ENCODE peak calls at places on chromosomes 7 and 10, in seven cellular contexts. G, R, A, K, B, W and N are unnamed samples.

GRCh38 chr7:18087687-18088078 is 60.0 kb upstream of the PRPS1L1 start:
- DNase-seq in B (no peak), R (no peak), K (no peak), W (no peak), A (peak; percentile 86), G (no peak), N (no peak)

GRCh38 chr10:103636996-103637395 is 143.5 kb downstream of the NEURL1 start:
- DNase-seq in G (no peak), R (no peak), W (no peak), K (no peak), A (no peak), B (no peak), N (no peak)

GRCh38 chr10:36163827-36164226 is 521.7 kb upstream of the FZD8 start:
- DNase-seq in W (no peak), R (no peak), A (no peak), K (peak; percentile 52), B (no peak), G (no peak), N (no peak)

GRCh38 chr7:41385996-41386395 is 316.9 kb downstream of the INHBA start:
- DNase-seq in K (no peak), A (no peak), R (peak; percentile 18), W (no peak), B (no peak), G (no peak), N (no peak)

GRCh38 chr7:1741246-1741645 is 71.2 kb downstream of the ELFN1 start:
- DNase-seq in R (no peak), K (no peak), B (no peak), G (no peak), W (no peak), A (no peak), N (no peak)

GRCh38 chr10:118259288-118259906 is 82.7 kb downstream of the FAM204A start:
- DNase-seq in W (peak; percentile 28), G (no peak), K (no peak), B (peak; percentile 49), A (no peak), R (peak; percentile 38), N (peak; percentile 47)

GRCh38 chr7:47497367-47498096 is 84.4 kb downstream of the TNS3 start:
- DNase-seq in G (no peak), W (no peak), R (no peak), B (no peak), K (no peak), A (no peak), N (no peak)

GRCh38 chr10:122646511-122647382 is 52.9 kb downstream of the C10orf120 start:
- DNase-seq in R (no peak), K (no peak), W (no peak), G (no peak), A (no peak), B (no peak), N (no peak)

GRCh38 chr7:129853661-129854268 is 99.0 kb downstream of the UBE2H start:
- DNase-seq in B (no peak), W (no peak), R (peak; percentile 88), K (no peak), G (no peak), A (no peak), N (peak; percentile 41)

GRCh38 chr10:76732306-76732705 is 905.3 kb downstream of the KCNMA1 start:
- DNase-seq in A (no peak), G (no peak), R (no peak), B (no peak), W (no peak), K (no peak), N (no peak)

GRCh38 chr7:108650487-108650886 is 80.8 kb downstream of the DNAJB9 start:
- DNase-seq in A (no peak), B (no peak), R (no peak), W (no peak), G (no peak), K (no peak), N (peak; percentile 10)